ENCODE peak calls at places on chromosomes 2 and 18, in seven cellular contexts. N is H1, X is HepG2, I is GM12878, L is HCT116, U is SK-N-SH, T is K562. F is an unnamed sample.

GRCh38 chr2:73359915-73360697 is 25.5 kb upstream of the ALMS1 start:
- DNase-seq in N (no peak), X (no peak), I (no peak), L (no peak), U (peak; percentile 32), T (no peak), F (no peak)

GRCh38 chr2:222747526-222748160 is 76.2 kb downstream of the MOGAT1 start:
- DNase-seq in N (no peak), X (no peak), I (no peak), L (no peak), U (no peak), T (no peak), F (no peak)

GRCh38 chr2:224400886-224401632 is 848 bp downstream of the FAM124B start:
- DNase-seq in N (no peak), X (no peak), I (no peak), L (no peak), U (no peak), T (peak; percentile 57), F (no peak)

GRCh38 chr2:185374878-185375277 is 363.7 kb upstream of the FSIP2 start:
- DNase-seq in N (no peak), X (no peak), I (no peak), L (no peak), U (no peak), T (no peak), F (no peak)

GRCh38 chr18:23038712-23039111 is 96.6 kb upstream of the CABLES1 start:
- DNase-seq in N (no peak), X (no peak), I (no peak), L (no peak), U (no peak), T (no peak), F (no peak)

GRCh38 chr18:34492652-34493051 is 217.4 kb upstream of the DTNA start:
- DNase-seq in N (no peak), X (peak; percentile 87), I (no peak), L (no peak), U (peak; percentile 12), T (no peak), F (no peak)

GRCh38 chr2:196336715-196337617 is 165.6 kb upstream of the STK17B start:
- DNase-seq in N (no peak), X (peak; percentile 10), I (peak; percentile 12), L (no peak), U (peak; percentile 54), T (peak; percentile 46), F (no peak)

GRCh38 chr2:42917374-42918017 is 125.1 kb upstream of the HAAO start:
- DNase-seq in N (no peak), X (no peak), I (no peak), L (no peak), U (no peak), T (peak; percentile 81), F (no peak)

GRCh38 chr2:86078801-86079545 is 26.7 kb downstream of the POLR1A start:
- DNase-seq in N (no peak), X (no peak), I (no peak), L (no peak), U (peak; percentile 31), T (peak; percentile 32), F (no peak)

GRCh38 chr18:34913837-34914755 is 127.1 kb upstream of the MAPRE2 start:
- DNase-seq in N (no peak), X (peak; percentile 97), I (no peak), L (no peak), U (no peak), T (no peak), F (no peak)

GRCh38 chr2:181354626-181355025 is 102.6 kb upstream of the ITGA4 start:
- DNase-seq in N (no peak), X (no peak), I (no peak), L (no peak), U (no peak), T (no peak), F (no peak)

GRCh38 chr2:240392084-240392947 is 43.1 kb upstream of the GPC1 start:
- DNase-seq in N (no peak), X (no peak), I (no peak), L (no peak), U (no peak), T (no peak), F (no peak)

GRCh38 chr2:71226391-71226964 is 425 bp downstream of the PAIP2B start:
- DNase-seq in N (peak; percentile 65), X (no peak), I (no peak), L (no peak), U (peak; percentile 47), T (no peak), F (no peak)

GRCh38 chr2:198615972-198616371 is 811.6 kb downstream of the PLCL1 start:
- DNase-seq in N (no peak), X (no peak), I (no peak), L (no peak), U (no peak), T (no peak), F (no peak)
- TF ChIP-seq SIN3A in N (no peak), X (no peak), I (no peak), L (no peak), U (no peak), T (no peak), F (no peak)

GRCh38 chr2:113169002-113169530 is 4.7 kb upstream of the PSD4 start:
- DNase-seq in N (peak; percentile 22), X (no peak), I (no peak), L (no peak), U (no peak), T (no peak), F (no peak)
- TF ChIP-seq SIN3A in N (no peak), X (no peak), I (no peak), L (no peak), U (no peak), T (no peak), F (no peak)

DNA sequence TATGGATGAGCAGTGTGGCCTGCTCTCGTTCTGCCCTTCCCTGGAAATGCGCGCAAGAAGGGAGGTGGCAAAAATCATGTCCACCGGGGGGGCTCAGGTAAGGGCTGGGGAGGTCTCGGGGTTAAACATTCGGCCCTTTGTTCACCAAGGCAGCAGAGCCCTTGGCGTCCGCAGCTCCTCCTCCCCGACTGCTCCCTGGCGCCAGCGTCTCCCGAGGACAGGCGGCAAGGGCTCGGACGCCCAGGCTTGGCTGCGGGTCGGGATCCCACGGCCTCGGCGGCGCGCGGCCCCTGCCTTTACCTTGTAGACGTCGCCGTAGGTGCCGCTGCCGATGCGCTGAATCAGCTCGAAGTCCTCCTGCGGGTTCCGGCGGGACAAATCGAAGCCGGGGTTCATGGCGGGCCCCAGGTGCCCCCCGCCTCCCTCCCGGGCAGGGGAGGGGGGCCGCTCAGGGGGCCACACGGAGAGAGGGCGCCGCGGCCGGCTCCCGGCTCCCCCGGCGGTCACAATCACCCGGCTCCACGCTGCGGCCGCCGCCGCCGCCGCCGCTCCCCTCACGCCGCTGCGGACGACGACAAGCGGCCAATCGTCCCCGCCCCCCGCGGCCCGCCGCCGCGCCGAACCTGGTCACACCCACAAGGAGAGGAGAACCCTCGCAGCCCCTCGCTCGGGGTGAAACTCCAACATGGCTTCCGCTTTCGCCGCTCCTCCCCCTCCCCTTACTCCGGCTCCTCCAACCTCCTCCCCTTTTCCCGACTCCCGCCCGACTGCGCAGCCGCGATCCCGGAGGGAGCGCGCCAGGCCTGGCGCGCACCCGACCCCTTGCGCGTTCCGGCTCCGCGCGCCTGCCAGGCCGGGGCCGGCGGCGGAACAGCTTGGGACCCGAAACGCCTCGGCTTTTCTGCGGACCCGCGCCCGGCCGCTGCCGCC is at the start of gene MAP4K3:
- DNase-seq in N (peak; percentile 96), X (peak; percentile 96), I (peak; percentile 51), L (peak; percentile 83), U (peak; percentile 100), T (peak; percentile 97), F (peak; percentile 75)
- TF ChIP-seq SIN3A in N (no peak), X (peak; percentile 87), I (no peak), L (peak; percentile 75), U (peak; percentile 35), T (no peak), F (peak; percentile 43)

DNA sequence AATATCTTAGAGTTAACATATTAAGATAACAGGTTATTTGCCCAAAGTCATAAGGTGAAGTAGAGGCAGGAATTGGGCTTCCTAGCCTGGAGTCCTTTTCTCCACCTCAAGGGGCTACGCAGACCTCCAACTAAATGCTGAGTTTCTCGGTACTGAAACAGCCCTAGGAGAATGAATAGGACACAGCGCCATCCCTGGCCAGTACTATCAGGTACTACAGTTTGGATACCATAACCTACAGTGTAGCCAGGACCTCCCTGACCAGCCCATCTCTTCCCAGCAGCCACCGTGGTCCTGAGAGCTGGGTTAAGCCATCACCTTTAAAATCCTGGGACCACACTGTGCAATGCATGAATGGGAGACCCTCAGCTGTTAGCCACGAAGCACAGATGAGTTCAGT is 15.7 kb downstream of the CASP8 start:
- DNase-seq in N (peak; percentile 60), X (no peak), I (no peak), L (no peak), U (no peak), T (no peak), F (no peak)
- TF ChIP-seq SIN3A in N (no peak), X (no peak), I (no peak), L (no peak), U (no peak), T (no peak), F (no peak)

F was measured in Panc1.